ENCODE peak calls at places on chromosomes 5 and 9, in six cellular contexts. H is A549; Z is choroid plexus epithelial cell; L is pancreas; J is breast epithelium; I is CD8-positive, alpha-beta T cell. K is an unnamed sample.

GRCh38 chr9:88106492-88106891 is 31.8 kb downstream of the SPATA31C2 start:
- DNase-seq in I (no peak), L (peak), H (peak), Z (peak), J (no peak), K (peak)

GRCh38 chr9:91978739-91979414 is 28.8 kb upstream of the ROR2 start:
- DNase-seq in I (no peak), J (no peak), H (peak), Z (peak), L (peak), K (peak)

GRCh38 chr5:36156124-36156601 is 4.3 kb downstream of the SKP2 start:
- DNase-seq in L (no peak), H (no peak), I (no peak), Z (no peak), J (no peak), K (no peak)

GRCh38 chr9:126117631-126118030 is 209.0 kb upstream of the MVB12B start:
- DNase-seq in J (no peak), H (no peak), L (no peak), Z (no peak), I (no peak), K (no peak)

GRCh38 chr5:178548751-178549150 is 41.4 kb downstream of the COL23A1 start:
- DNase-seq in H (no peak), Z (no peak), J (no peak), L (no peak), I (no peak), K (peak)

GRCh38 chr9:112135706-112136105 is 39.4 kb downstream of the SUSD1 start:
- DNase-seq in H (no peak), J (no peak), I (no peak), L (no peak), Z (no peak), K (peak)

GRCh38 chr9:35948901-35949318 is 9.0 kb downstream of the OR2S2 start:
- DNase-seq in L (no peak), I (no peak), J (no peak), Z (no peak), H (no peak), K (peak)

GRCh38 chr5:151157426-151158286 is at the start of gene ANXA6:
- DNase-seq in I (peak), L (peak), Z (peak), J (peak), H (peak), K (peak)

GRCh38 chr5:141402553-141403328 is at the start of gene PCDHGA9:
- DNase-seq in L (no peak), J (no peak), I (no peak), H (no peak), Z (peak), K (no peak)

GRCh38 chr5:1524799-1525623 is 1.3 kb upstream of the LPCAT1 start:
- DNase-seq in Z (no peak), L (no peak), H (no peak), I (no peak), J (peak), K (no peak)
- H3K4me3 ChIP-seq in Z (no peak), L (no peak), H (no peak), I (no peak), J (no peak), K (no peak)

GRCh38 chr5:180803181-180804128 is 849 bp upstream of the MGAT1 start:
- DNase-seq in Z (peak), H (no peak), J (no peak), I (peak), L (no peak), K (no peak)

GRCh38 chr5:180802325-180803180 is at the start of gene MGAT1:
- DNase-seq in I (peak), H (peak), Z (peak), L (peak), J (peak), K (peak)

GRCh38 chr5:180801596-180802324 is 846 bp downstream of the MGAT1 start:
- DNase-seq in H (no peak), J (no peak), I (no peak), L (no peak), Z (no peak), K (no peak)

GRCh38 chr5:180806351-180807011 is 3.9 kb upstream of the MGAT1 start:
- DNase-seq in Z (no peak), H (no peak), L (peak), I (no peak), J (no peak), K (no peak)

GRCh38 chr5:180804129-180804601 is 1.6 kb upstream of the MGAT1 start:
- DNase-seq in L (no peak), J (no peak), H (no peak), I (no peak), Z (no peak), K (no peak)
- H3K4me3 ChIP-seq in L (no peak), J (peak), H (no peak), I (peak), Z (no peak), K (no peak)

DNA sequence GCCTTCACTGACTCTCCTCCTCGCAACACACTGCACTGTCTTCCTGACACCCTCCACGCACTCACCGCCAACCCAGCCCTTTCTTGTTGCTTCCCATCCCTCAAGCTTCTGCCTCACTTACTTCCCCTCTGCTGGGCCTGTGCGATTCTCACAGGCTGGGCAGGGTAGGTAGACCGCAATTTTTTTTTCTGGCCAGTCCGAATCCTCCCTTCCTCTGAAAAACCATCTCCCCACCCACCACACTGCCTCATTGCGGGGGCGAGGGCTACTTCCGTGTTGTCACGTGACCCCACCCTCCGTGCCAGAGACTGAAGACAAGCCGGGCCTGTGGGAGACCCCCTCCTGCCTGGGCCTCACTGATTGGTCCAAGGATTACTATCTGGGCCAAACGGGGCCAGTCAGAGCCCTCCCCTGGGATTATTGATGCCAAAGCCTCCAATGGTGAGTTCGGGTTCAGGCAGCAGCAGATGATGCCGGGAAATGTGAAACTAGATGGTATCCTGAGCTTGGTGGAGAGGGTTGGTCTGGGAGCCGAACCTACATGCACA is 73.1 kb downstream of the STK10 start:
- DNase-seq in J (no peak), L (no peak), H (no peak), Z (no peak), I (peak), K (no peak)
- H3K4me3 ChIP-seq in J (no peak), L (no peak), H (no peak), Z (no peak), I (peak), K (no peak)

GRCh38 chr5:75460532-75460931 is 50.9 kb downstream of the CERT1 start:
- DNase-seq in J (no peak), I (no peak), L (no peak), H (no peak), Z (no peak), K (peak)
- H3K4me3 ChIP-seq in J (no peak), I (no peak), L (no peak), H (no peak), Z (no peak), K (no peak)

GRCh38 chr9:33415152-33416038 is 13.0 kb upstream of the AQP7 start:
- DNase-seq in L (peak), I (peak), Z (peak), J (peak), H (peak), K (peak)
- H3K4me3 ChIP-seq in L (no peak), I (peak), Z (no peak), J (no peak), H (no peak), K (no peak)

GRCh38 chr5:156008844-156009243 is 318.1 kb upstream of the SGCD start:
- DNase-seq in L (peak), H (no peak), I (no peak), J (no peak), Z (no peak), K (no peak)
- H3K4me3 ChIP-seq in L (no peak), H (no peak), I (no peak), J (no peak), Z (no peak), K (no peak)

GRCh38 chr9:97307091-97307490 is 368 bp upstream of the CCDC180 start:
- DNase-seq in I (no peak), H (no peak), J (peak), Z (peak), L (peak), K (no peak)

GRCh38 chr9:97305501-97306298 is 1.8 kb upstream of the CCDC180 start:
- DNase-seq in L (no peak), J (no peak), H (no peak), Z (no peak), I (no peak), K (no peak)

GRCh38 chr9:97307500-97308163 is at the start of gene CCDC180:
- DNase-seq in L (peak), H (no peak), I (no peak), J (no peak), Z (peak), K (no peak)

GRCh38 chr9:97301974-97302373 is 5.5 kb upstream of the CCDC180 start:
- DNase-seq in L (no peak), J (no peak), Z (no peak), H (no peak), I (no peak), K (no peak)

DNA sequence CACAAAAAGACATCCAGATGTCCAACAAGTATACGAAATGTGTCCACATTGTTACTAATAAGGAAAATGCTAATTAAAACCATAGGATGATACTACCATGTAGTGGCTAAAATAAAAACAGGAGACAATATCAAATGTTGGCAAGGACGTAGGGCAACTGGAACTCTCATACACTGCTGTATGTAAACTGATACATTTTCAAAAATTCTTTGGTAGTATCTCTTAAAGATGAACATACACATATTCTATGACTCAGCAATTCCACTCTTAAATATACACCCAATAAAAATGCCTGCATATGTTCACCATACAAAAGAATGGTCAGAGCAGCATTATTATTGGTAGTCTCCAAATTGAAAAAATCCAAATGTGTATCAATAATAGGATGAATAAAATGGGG is 2.9 kb upstream of the CCDC180 start:
- DNase-seq in J (no peak), I (no peak), Z (no peak), L (no peak), H (no peak), K (peak)
- H3K4me3 ChIP-seq in J (no peak), I (no peak), Z (no peak), L (no peak), H (no peak), K (no peak)

K was measured in PC-3.